ENCODE peak calls at places on chromosomes 12 and 14, in seven cellular contexts. O is AG08396; E is frontal cortex; P is activated CD4-positive, alpha-beta T cell treated with anti-CD3 and anti-CD28 coated beads, Interleukin-2, amount 10 ng/mL, durations not matched to agents 7 days and 5 days; F is BE2C; A is hippocampal formation; L is NCI-H460. X is an unnamed sample.

GRCh38 chr12:10641735-10642500 is 28.5 kb upstream of the MAGOHB start:
- DNase-seq in O (no peak), E (no peak), P (no peak), F (no peak), A (no peak), L (no peak), X (peak; percentile 11)

GRCh38 chr14:63438065-63438757 is 105.0 kb downstream of the PPP2R5E start:
- DNase-seq in O (peak; percentile 70), E (no peak), P (peak; percentile 69), F (peak; percentile 82), A (no peak), L (no peak), X (peak; percentile 49)

GRCh38 chr14:102953100-102953499 is 30.6 kb downstream of the AMN start:
- DNase-seq in O (no peak), E (no peak), P (no peak), F (no peak), A (no peak), L (no peak), X (no peak)

GRCh38 chr14:74637184-74637562 is 25.1 kb upstream of the LTBP2 start:
- DNase-seq in O (no peak), E (no peak), P (no peak), F (no peak), A (no peak), L (no peak), X (no peak)

GRCh38 chr12:104064842-104065441 is 611 bp downstream of the HCFC2 start:
- DNase-seq in O (peak; percentile 39), E (peak; percentile 23), P (no peak), F (peak; percentile 21), A (no peak), L (no peak), X (no peak)

GRCh38 chr12:132597333-132598283 is 12.8 kb downstream of the LRCOL1 start:
- DNase-seq in O (no peak), E (no peak), P (peak; percentile 26), F (peak; percentile 71), A (no peak), L (no peak), X (no peak)

GRCh38 chr14:30873308-30874119 is 845 bp upstream of the COCH start:
- DNase-seq in O (no peak), E (no peak), P (no peak), F (no peak), A (no peak), L (no peak), X (no peak)

GRCh38 chr14:31229638-31230229 is 22.1 kb upstream of the HECTD1 start:
- DNase-seq in O (peak; percentile 90), E (no peak), P (no peak), F (no peak), A (peak; percentile 50), L (peak; percentile 99), X (no peak)

X was measured in foreskin melanocyte.